ENCODE peak calls at places on chromosomes 7 and 10, in eight cellular contexts. One of them, this sample, is unnamed.

GRCh38 chr10:33570495-33570894 is 236.0 kb upstream of the NRP1 start:
- DNase-seq in breast epithelium: no peak
- DNase-seq in transverse colon: peak; percentile 10
- DNase-seq in PC-9: no peak
- DNase-seq in PC-3: no peak
- DNase-seq in fibroblast of lung: no peak
- DNase-seq in H1: no peak
- DNase-seq in CD8-positive, alpha-beta T cell: no peak
- DNase-seq in this sample: no peak

GRCh38 chr7:92156976-92157375 is 22.0 kb downstream of the LRRD1 start:
- DNase-seq in breast epithelium: no peak
- DNase-seq in transverse colon: no peak
- DNase-seq in PC-9: no peak
- DNase-seq in PC-3: no peak
- DNase-seq in fibroblast of lung: no peak
- DNase-seq in H1: no peak
- DNase-seq in CD8-positive, alpha-beta T cell: no peak
- DNase-seq in this sample: no peak

GRCh38 chr7:87332321-87332720 is 13.1 kb upstream of the CROT start:
- DNase-seq in breast epithelium: no peak
- DNase-seq in transverse colon: no peak
- DNase-seq in PC-9: no peak
- DNase-seq in PC-3: no peak
- DNase-seq in fibroblast of lung: no peak
- DNase-seq in H1: no peak
- DNase-seq in CD8-positive, alpha-beta T cell: no peak
- DNase-seq in this sample: no peak

GRCh38 chr10:71589617-71590551 is 129.7 kb downstream of the C10orf105 start:
- DNase-seq in breast epithelium: no peak
- DNase-seq in transverse colon: no peak
- DNase-seq in PC-9: no peak
- DNase-seq in PC-3: no peak
- DNase-seq in fibroblast of lung: no peak
- DNase-seq in H1: no peak
- DNase-seq in CD8-positive, alpha-beta T cell: no peak
- DNase-seq in this sample: no peak

GRCh38 chr10:3452234-3452633 is 279.7 kb upstream of the PITRM1 start:
- DNase-seq in breast epithelium: no peak
- DNase-seq in transverse colon: no peak
- DNase-seq in PC-9: no peak
- DNase-seq in PC-3: peak; percentile 25
- DNase-seq in fibroblast of lung: peak; percentile 98
- DNase-seq in H1: no peak
- DNase-seq in CD8-positive, alpha-beta T cell: no peak
- DNase-seq in this sample: no peak

GRCh38 chr10:50279489-50279888 is 28.2 kb upstream of the ASAH2 start:
- DNase-seq in breast epithelium: no peak
- DNase-seq in transverse colon: no peak
- DNase-seq in PC-9: peak; percentile 49
- DNase-seq in PC-3: peak; percentile 64
- DNase-seq in fibroblast of lung: no peak
- DNase-seq in H1: no peak
- DNase-seq in CD8-positive, alpha-beta T cell: no peak
- DNase-seq in this sample: no peak

GRCh38 chr7:150799741-150800575 is at the start of gene TMEM176B:
- DNase-seq in breast epithelium: no peak
- DNase-seq in transverse colon: peak; percentile 76
- DNase-seq in PC-9: no peak
- DNase-seq in PC-3: no peak
- DNase-seq in fibroblast of lung: no peak
- DNase-seq in H1: no peak
- DNase-seq in CD8-positive, alpha-beta T cell: no peak
- DNase-seq in this sample: no peak

GRCh38 chr7:108078156-108078781 is 51.9 kb downstream of the LAMB4 start:
- DNase-seq in breast epithelium: no peak
- DNase-seq in transverse colon: no peak
- DNase-seq in PC-9: no peak
- DNase-seq in PC-3: no peak
- DNase-seq in fibroblast of lung: no peak
- DNase-seq in H1: no peak
- DNase-seq in CD8-positive, alpha-beta T cell: no peak
- DNase-seq in this sample: no peak

GRCh38 chr10:44292390-44293002 is 92.4 kb downstream of the CXCL12 start:
- DNase-seq in breast epithelium: no peak
- DNase-seq in transverse colon: no peak
- DNase-seq in PC-9: no peak
- DNase-seq in PC-3: no peak
- DNase-seq in fibroblast of lung: no peak
- DNase-seq in H1: no peak
- DNase-seq in CD8-positive, alpha-beta T cell: no peak
- DNase-seq in this sample: no peak

GRCh38 chr10:13087986-13088618 is 11.9 kb upstream of the OPTN start:
- DNase-seq in breast epithelium: no peak
- DNase-seq in transverse colon: no peak
- DNase-seq in PC-9: no peak
- DNase-seq in PC-3: peak; percentile 55
- DNase-seq in fibroblast of lung: peak; percentile 81
- DNase-seq in H1: no peak
- DNase-seq in CD8-positive, alpha-beta T cell: no peak
- DNase-seq in this sample: no peak

DNA sequence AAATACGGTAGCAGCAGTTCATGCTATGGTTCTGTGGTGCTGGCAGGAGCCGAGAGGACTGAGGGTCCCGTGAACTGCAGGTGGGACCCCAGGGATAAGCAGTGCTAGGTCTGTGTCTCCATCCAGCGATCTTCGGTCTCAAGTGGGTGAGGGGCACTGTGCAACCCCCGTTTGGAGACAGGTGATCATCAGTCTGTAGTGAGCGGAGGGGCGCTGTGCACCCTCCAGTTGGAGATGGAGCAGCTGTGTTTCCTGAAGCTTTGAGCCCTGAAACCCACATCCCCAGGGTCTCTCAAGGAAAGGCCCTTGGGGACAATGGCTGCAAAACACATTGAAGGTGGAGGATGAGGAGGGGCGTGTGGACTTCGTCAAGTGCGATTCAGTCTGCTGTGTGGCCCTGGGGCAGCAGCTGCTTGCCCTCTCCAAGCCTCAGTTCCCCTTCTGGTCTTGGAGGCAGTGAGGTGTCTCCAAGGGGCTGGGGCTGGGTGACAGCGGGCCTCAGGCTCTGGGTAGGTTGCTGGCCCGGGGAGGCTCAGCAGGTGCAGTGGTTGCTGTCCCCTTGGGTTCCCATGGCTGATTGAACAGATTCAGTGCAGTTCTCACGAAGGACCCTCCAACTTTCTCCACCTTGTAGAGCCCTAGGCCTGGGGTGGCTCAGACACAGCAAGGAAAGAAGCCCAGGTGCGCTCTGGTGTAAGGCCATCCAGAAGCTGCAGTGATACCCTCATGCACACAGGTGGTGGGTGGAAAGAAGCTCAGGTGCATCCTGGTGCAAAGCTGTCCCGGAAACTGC is 160.7 kb downstream of the ADARB2 start:
- DNase-seq in breast epithelium: no peak
- DNase-seq in transverse colon: no peak
- DNase-seq in PC-9: no peak
- DNase-seq in PC-3: no peak
- DNase-seq in fibroblast of lung: no peak
- DNase-seq in H1: no peak
- DNase-seq in CD8-positive, alpha-beta T cell: no peak
- DNase-seq in this sample: no peak
- TF ChIP-seq CTCF in breast epithelium: no peak
- TF ChIP-seq CTCF in transverse colon: no peak
- TF ChIP-seq CTCF in PC-9: no peak
- TF ChIP-seq CTCF in PC-3: no peak
- TF ChIP-seq CTCF in fibroblast of lung: no peak
- TF ChIP-seq CTCF in H1: no peak
- TF ChIP-seq CTCF in CD8-positive, alpha-beta T cell: no peak
- TF ChIP-seq CTCF in this sample: no peak

GRCh38 chr7:192701-193536 is 548 bp downstream of the FAM20C start:
- DNase-seq in breast epithelium: no peak
- DNase-seq in transverse colon: peak; percentile 35
- DNase-seq in PC-9: no peak
- DNase-seq in PC-3: no peak
- DNase-seq in fibroblast of lung: no peak
- DNase-seq in H1: no peak
- DNase-seq in CD8-positive, alpha-beta T cell: no peak
- DNase-seq in this sample: no peak
- H3K4me3 ChIP-seq in breast epithelium: peak overlapping the region; percentile 97
- H3K4me3 ChIP-seq in transverse colon: peak overlapping the region; percentile 74
- H3K4me3 ChIP-seq in PC-9: peak overlapping the region; percentile 59
- H3K4me3 ChIP-seq in PC-3: peak overlapping the region; percentile 72
- H3K4me3 ChIP-seq in fibroblast of lung: peak overlapping the region; percentile 90
- H3K4me3 ChIP-seq in H1: peak overlapping the region; percentile 47
- H3K4me3 ChIP-seq in CD8-positive, alpha-beta T cell: no peak overlapping the region
- H3K4me3 ChIP-seq in this sample: no peak overlapping the region

GRCh38 chr7:1234049-1234691 is 1.5 kb downstream of the UNCX start:
- DNase-seq in breast epithelium: no peak
- DNase-seq in transverse colon: no peak
- DNase-seq in PC-9: no peak
- DNase-seq in PC-3: no peak
- DNase-seq in fibroblast of lung: no peak
- DNase-seq in H1: no peak
- DNase-seq in CD8-positive, alpha-beta T cell: no peak
- DNase-seq in this sample: no peak
- H3K27me3 ChIP-seq in breast epithelium: peaks cover 92% of the 10 kb centered on the region
- H3K27me3 ChIP-seq in transverse colon: peaks cover 97% of the 10 kb centered on the region
- H3K27me3 ChIP-seq in PC-9: peaks cover 43% of the 10 kb centered on the region
- H3K27me3 ChIP-seq in PC-3: peaks cover 73% of the 10 kb centered on the region
- H3K27me3 ChIP-seq in fibroblast of lung: peaks cover 64% of the 10 kb centered on the region
- H3K27me3 ChIP-seq in H1: peaks cover 87% of the 10 kb centered on the region
- H3K27me3 ChIP-seq in CD8-positive, alpha-beta T cell: peaks cover 31% of the 10 kb centered on the region
- H3K27me3 ChIP-seq in this sample: no peaks in the 10 kb centered on the region

DNA sequence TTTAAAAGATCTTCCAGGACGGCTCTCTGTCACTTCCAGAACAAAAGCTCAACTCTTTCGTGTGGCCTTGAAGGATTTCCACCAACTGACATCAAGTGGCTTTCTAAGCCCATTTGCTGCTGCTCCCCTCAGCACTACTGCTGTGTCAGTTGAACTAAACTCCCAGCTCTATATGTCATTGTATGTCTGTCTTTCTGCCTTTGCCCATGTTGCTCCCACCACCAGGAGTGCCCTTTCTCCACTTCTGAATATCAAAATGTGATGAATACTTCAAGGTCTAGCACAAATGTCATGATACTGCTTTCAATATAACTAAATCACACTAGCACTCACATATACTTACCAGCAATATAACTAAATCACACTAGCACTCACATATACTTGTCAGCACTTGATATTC is 138.3 kb downstream of the ATXN7L1 start:
- DNase-seq in breast epithelium: no peak
- DNase-seq in transverse colon: no peak
- DNase-seq in PC-9: no peak
- DNase-seq in PC-3: peak; percentile 10
- DNase-seq in fibroblast of lung: no peak
- DNase-seq in H1: no peak
- DNase-seq in CD8-positive, alpha-beta T cell: no peak
- DNase-seq in this sample: no peak
- TF ChIP-seq CTCF in breast epithelium: no peak
- TF ChIP-seq CTCF in transverse colon: no peak
- TF ChIP-seq CTCF in PC-9: no peak
- TF ChIP-seq CTCF in PC-3: peak; percentile 44
- TF ChIP-seq CTCF in fibroblast of lung: no peak
- TF ChIP-seq CTCF in H1: no peak
- TF ChIP-seq CTCF in CD8-positive, alpha-beta T cell: no peak
- TF ChIP-seq CTCF in this sample: no peak

DNA sequence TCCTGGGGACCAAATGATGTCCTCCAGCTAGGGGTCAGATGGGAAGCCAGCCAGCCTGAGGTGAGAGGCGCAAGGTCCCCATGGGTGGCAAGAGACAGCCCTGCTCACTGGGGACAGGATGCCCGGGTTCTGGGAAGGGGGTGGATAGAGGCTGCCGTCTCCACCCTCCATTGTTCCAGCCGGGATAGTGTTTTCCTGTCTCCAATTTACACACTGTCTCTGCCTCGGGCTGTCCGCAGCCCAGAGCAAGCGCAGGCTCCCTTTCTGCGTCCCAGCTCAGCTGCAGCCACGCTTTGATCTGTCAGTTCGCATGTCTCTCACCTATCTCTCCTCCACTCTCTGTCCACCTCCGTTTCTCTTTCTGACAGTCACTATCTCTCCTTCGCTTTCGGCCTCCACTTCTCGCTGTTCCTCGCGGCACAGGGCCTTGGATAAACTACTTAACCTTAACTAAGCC is 2.1 kb downstream of the EPHB4 start:
- DNase-seq in breast epithelium: no peak
- DNase-seq in transverse colon: no peak
- DNase-seq in PC-9: peak; percentile 25
- DNase-seq in PC-3: peak; percentile 58
- DNase-seq in fibroblast of lung: no peak
- DNase-seq in H1: no peak
- DNase-seq in CD8-positive, alpha-beta T cell: no peak
- DNase-seq in this sample: no peak
- H3K4me3 ChIP-seq in breast epithelium: peak overlapping the region; percentile 77
- H3K4me3 ChIP-seq in transverse colon: no peak overlapping the region
- H3K4me3 ChIP-seq in PC-9: peak overlapping the region; percentile 68
- H3K4me3 ChIP-seq in PC-3: peak overlapping the region; percentile 99
- H3K4me3 ChIP-seq in fibroblast of lung: peak overlapping the region; percentile 88
- H3K4me3 ChIP-seq in H1: peak overlapping the region; percentile 88
- H3K4me3 ChIP-seq in CD8-positive, alpha-beta T cell: no peak overlapping the region
- H3K4me3 ChIP-seq in this sample: no peak overlapping the region